ENCODE peak calls at places on chromosomes 1 and 21, in ten cellular contexts. I, H, E, K, S, D, J, G, Q and W are unnamed samples.

GRCh38 chr21:23936224-23936623 is 1671.1 kb downstream of the MRPL39 start:
- DNase-seq in I (no peak), S (no peak), J (peak), D (no peak), G (no peak), K (peak), Q (no peak), H (peak), E (no peak), W (no peak)

GRCh38 chr1:159783724-159784123 is 3.0 kb downstream of the DUSP23 start:
- DNase-seq in I (no peak), D (no peak), H (no peak), J (no peak), G (no peak), K (no peak), Q (no peak), S (no peak), E (no peak), W (no peak)

GRCh38 chr1:28553229-28553930 is 495 bp downstream of the TRNAU1AP start:
- DNase-seq in I (no peak), K (peak), S (peak), E (peak), D (no peak), H (peak), J (peak), G (no peak), Q (no peak), W (peak)

GRCh38 chr1:171221665-171222591 is 26.4 kb upstream of the FMO1 start:
- DNase-seq in Q (no peak), G (no peak), H (peak), D (no peak), E (no peak), J (no peak), S (no peak), I (no peak), K (peak), W (no peak)

GRCh38 chr1:2875677-2876531 is 74.4 kb upstream of the TTC34 start:
- DNase-seq in D (no peak), J (peak), E (no peak), K (no peak), G (no peak), H (peak), Q (no peak), S (no peak), I (no peak), W (peak)

GRCh38 chr1:37764888-37765441 is at the start of gene EPHA10:
- DNase-seq in I (no peak), E (no peak), J (peak), D (no peak), K (no peak), H (no peak), S (no peak), Q (no peak), G (no peak), W (no peak)

GRCh38 chr1:61050541-61051454 is 31.6 kb upstream of the NFIA start:
- DNase-seq in J (peak), E (no peak), G (no peak), K (no peak), Q (peak), D (no peak), I (no peak), S (no peak), H (peak), W (peak)

GRCh38 chr1:12067900-12068821 is 5.1 kb downstream of the TNFRSF8 start:
- DNase-seq in I (no peak), S (no peak), G (peak), H (peak), Q (no peak), J (no peak), D (no peak), E (peak), K (peak), W (no peak)

GRCh38 chr1:37471345-37472231 is 2.8 kb upstream of the ZC3H12A start:
- DNase-seq in K (peak), J (peak), Q (peak), E (no peak), H (peak), S (no peak), G (no peak), I (no peak), D (no peak), W (peak)

GRCh38 chr1:202244841-202245261 is 51.3 kb downstream of the LGR6 start:
- DNase-seq in J (no peak), D (no peak), E (no peak), K (no peak), I (no peak), Q (no peak), G (no peak), H (no peak), S (no peak), W (no peak)

GRCh38 chr1:205961970-205962820 is 18.9 kb upstream of the SLC26A9 start:
- DNase-seq in J (no peak), G (no peak), H (peak), E (no peak), I (no peak), S (no peak), Q (peak), K (peak), D (no peak), W (no peak)

GRCh38 chr1:7109901-7110300 is 324.6 kb downstream of the CAMTA1 start:
- DNase-seq in D (no peak), I (no peak), E (no peak), Q (no peak), J (no peak), G (no peak), K (no peak), H (no peak), S (no peak), W (no peak)

GRCh38 chr1:24724345-24725208 is 20.7 kb upstream of the CLIC4 start:
- DNase-seq in J (no peak), S (no peak), K (peak), H (peak), D (no peak), I (no peak), Q (peak), E (no peak), G (no peak), W (no peak)

GRCh38 chr1:208188607-208189006 is 55.6 kb downstream of the PLXNA2 start:
- DNase-seq in E (no peak), Q (no peak), K (no peak), D (no peak), H (no peak), G (no peak), I (no peak), J (no peak), S (no peak), W (no peak)

GRCh38 chr1:53683986-53684740 is 54.8 kb downstream of the GLIS1 start:
- DNase-seq in K (no peak), S (no peak), G (no peak), Q (no peak), E (no peak), D (no peak), I (no peak), J (no peak), H (no peak), W (no peak)

GRCh38 chr1:234734864-234735263 is 124.9 kb upstream of the IRF2BP2 start:
- DNase-seq in G (no peak), I (no peak), K (no peak), D (no peak), H (no peak), Q (no peak), S (no peak), E (no peak), J (no peak), W (no peak)

GRCh38 chr1:224168859-224169380 is 14.1 kb upstream of the DEGS1 start:
- DNase-seq in H (peak), G (no peak), J (no peak), K (peak), D (no peak), S (no peak), I (no peak), E (peak), Q (peak), W (no peak)

GRCh38 chr1:117173711-117174110 is 37.0 kb downstream of the VTCN1 start:
- DNase-seq in D (no peak), K (no peak), H (no peak), E (no peak), S (no peak), J (peak), I (no peak), Q (no peak), G (no peak), W (no peak)

GRCh38 chr1:6108937-6109636 is 63.4 kb downstream of the KCNAB2 start:
- DNase-seq in Q (no peak), I (no peak), H (peak), G (no peak), D (no peak), K (peak), J (peak), S (no peak), E (no peak), W (peak)

GRCh38 chr1:71294178-71294577 is 213.3 kb upstream of the ZRANB2 start:
- DNase-seq in E (no peak), S (no peak), I (no peak), J (no peak), D (no peak), K (peak), G (no peak), Q (no peak), H (peak), W (no peak)

GRCh38 chr1:164640673-164641352 is 81.8 kb downstream of the PBX1 start:
- DNase-seq in K (no peak), G (no peak), S (no peak), H (no peak), E (no peak), Q (peak), J (no peak), I (no peak), D (no peak), W (no peak)

GRCh38 chr1:30275926-30276736 is 447.3 kb downstream of the MATN1 start:
- DNase-seq in G (no peak), S (no peak), E (no peak), H (no peak), I (peak), J (no peak), D (peak), Q (no peak), K (no peak), W (no peak)

GRCh38 chr1:27719286-27720251 is 6.2 kb upstream of the FAM76A start:
- DNase-seq in S (no peak), I (no peak), G (no peak), J (peak), K (peak), Q (no peak), D (no peak), E (no peak), H (peak), W (no peak)

GRCh38 chr1:41492341-41492848 is 7.9 kb upstream of the EDN2 start:
- DNase-seq in H (peak), J (no peak), G (no peak), K (no peak), S (no peak), I (no peak), Q (no peak), D (no peak), E (no peak), W (peak)

GRCh38 chr1:162011337-162012012 is 12.2 kb downstream of the OLFML2B start:
- DNase-seq in D (no peak), E (no peak), Q (peak), G (no peak), J (no peak), S (no peak), H (no peak), I (no peak), K (peak), W (peak)

GRCh38 chr1:14190508-14190907 is 408.0 kb upstream of the KAZN start:
- DNase-seq in H (peak), Q (no peak), J (no peak), E (no peak), D (no peak), K (no peak), I (no peak), S (no peak), G (no peak), W (no peak)

GRCh38 chr21:44924611-44925010 is 3.9 kb upstream of the ITGB2 start:
- DNase-seq in J (no peak), E (no peak), G (no peak), Q (no peak), H (no peak), S (no peak), I (no peak), D (no peak), K (no peak), W (no peak)

GRCh38 chr1:108034396-108034795 is 69.4 kb upstream of the VAV3 start:
- DNase-seq in S (no peak), D (no peak), K (peak), I (no peak), G (no peak), E (no peak), H (no peak), J (no peak), Q (no peak), W (no peak)

GRCh38 chr1:9294440-9294773 is 1.7 kb downstream of the SPSB1 start:
- DNase-seq in D (no peak), S (no peak), J (no peak), H (peak), Q (peak), K (peak), E (no peak), G (no peak), I (no peak), W (peak)

GRCh38 chr1:166391677-166392076 is 224.9 kb upstream of the FAM78B start:
- DNase-seq in K (no peak), E (no peak), S (no peak), H (peak), I (no peak), Q (no peak), G (no peak), D (no peak), J (no peak), W (no peak)

GRCh38 chr1:3349161-3349967 is 105.1 kb upstream of the ARHGEF16 start:
- DNase-seq in S (no peak), E (no peak), D (no peak), G (no peak), Q (peak), J (no peak), H (no peak), K (no peak), I (no peak), W (no peak)

GRCh38 chr1:185998391-185998790 is 264.2 kb downstream of the HMCN1 start:
- DNase-seq in K (no peak), H (no peak), Q (no peak), S (no peak), G (no peak), D (no peak), E (no peak), J (no peak), I (no peak), W (no peak)

GRCh38 chr21:44910229-44911065 is 10.3 kb downstream of the ITGB2 start:
- DNase-seq in E (no peak), D (no peak), Q (no peak), H (no peak), I (no peak), G (no peak), K (no peak), S (no peak), J (no peak), W (no peak)

GRCh38 chr1:17564458-17565393 is 25.2 kb downstream of the ARHGEF10L start:
- DNase-seq in I (no peak), E (no peak), G (no peak), S (no peak), Q (no peak), J (no peak), H (no peak), D (no peak), K (no peak), W (peak)

GRCh38 chr1:84253891-84254290 is 47.6 kb upstream of the SAMD13 start:
- DNase-seq in I (no peak), J (no peak), Q (peak), K (peak), H (peak), S (no peak), D (no peak), G (peak), E (no peak), W (peak)

GRCh38 chr1:9715536-9716226 is 64.2 kb downstream of the PIK3CD start:
- DNase-seq in S (no peak), G (no peak), H (no peak), I (no peak), Q (no peak), J (no peak), D (peak), K (no peak), E (no peak), W (no peak)

GRCh38 chr1:206506803-206507394 is 432 bp upstream of the RASSF5 start:
- DNase-seq in G (no peak), J (peak), E (peak), Q (no peak), S (no peak), H (no peak), I (no peak), D (no peak), K (no peak), W (peak)

GRCh38 chr1:36118805-36119204 is 6.2 kb downstream of the COL8A2 start:
- DNase-seq in Q (no peak), J (no peak), D (no peak), I (no peak), H (no peak), G (no peak), E (no peak), K (no peak), S (no peak), W (no peak)

GRCh38 chr21:44765231-44766013 is 36.2 kb downstream of the UBE2G2 start:
- DNase-seq in J (peak), Q (no peak), D (peak), E (no peak), S (no peak), H (peak), K (no peak), I (no peak), G (no peak), W (no peak)

GRCh38 chr1:180935326-180936109 is 22.8 kb downstream of the KIAA1614 start:
- DNase-seq in H (no peak), E (peak), I (no peak), K (no peak), G (no peak), D (no peak), J (no peak), Q (no peak), S (no peak), W (peak)

GRCh38 chr1:180934563-180934962 is 21.9 kb downstream of the KIAA1614 start:
- DNase-seq in K (no peak), H (no peak), S (no peak), I (no peak), J (no peak), E (no peak), D (no peak), G (no peak), Q (no peak), W (no peak)

GRCh38 chr1:180932373-180932772 is 19.7 kb downstream of the KIAA1614 start:
- DNase-seq in E (no peak), J (no peak), H (no peak), Q (no peak), G (no peak), K (no peak), D (no peak), I (no peak), S (no peak), W (no peak)

GRCh38 chr1:180931529-180931928 is 18.8 kb downstream of the KIAA1614 start:
- DNase-seq in Q (no peak), D (no peak), J (no peak), G (no peak), K (no peak), S (no peak), E (no peak), I (no peak), H (no peak), W (no peak)

GRCh38 chr1:180933141-180933540 is 20.4 kb downstream of the KIAA1614 start:
- DNase-seq in Q (no peak), K (no peak), I (no peak), D (no peak), S (no peak), E (no peak), J (no peak), G (no peak), H (no peak), W (no peak)
- TF ChIP-seq CTCF in Q (no peak), K (no peak), I (no peak), D (no peak), S (no peak), E (no peak), J (no peak), G (peak), H (no peak), W (no peak)

DNA sequence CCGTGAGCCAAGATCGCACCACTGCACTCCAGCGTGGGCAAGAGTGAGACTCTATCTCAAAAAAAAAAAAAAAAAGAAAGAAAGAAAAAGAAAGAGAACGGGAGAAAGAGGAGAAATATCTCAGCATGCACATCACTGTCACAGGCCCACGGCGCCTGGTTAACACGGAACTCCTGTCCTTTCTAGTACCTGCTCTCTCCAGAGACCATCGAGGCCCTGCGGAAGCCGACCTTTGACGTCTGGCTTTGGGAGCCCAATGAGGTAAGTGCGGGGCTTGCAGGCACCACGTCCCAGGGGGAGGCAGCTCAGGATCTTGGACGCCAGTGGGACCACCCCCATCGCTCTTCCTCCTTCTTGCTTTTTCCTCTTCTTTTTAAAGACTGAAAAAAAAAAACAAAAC is 100.4 kb downstream of the PDE9A start:
- DNase-seq in K (no peak), D (no peak), S (no peak), E (no peak), G (no peak), H (no peak), I (no peak), Q (no peak), J (no peak), W (no peak)
- TF ChIP-seq CTCF in K (no peak), D (no peak), S (no peak), E (no peak), G (no peak), H (no peak), I (no peak), Q (no peak), J (no peak), W (no peak)

DNA sequence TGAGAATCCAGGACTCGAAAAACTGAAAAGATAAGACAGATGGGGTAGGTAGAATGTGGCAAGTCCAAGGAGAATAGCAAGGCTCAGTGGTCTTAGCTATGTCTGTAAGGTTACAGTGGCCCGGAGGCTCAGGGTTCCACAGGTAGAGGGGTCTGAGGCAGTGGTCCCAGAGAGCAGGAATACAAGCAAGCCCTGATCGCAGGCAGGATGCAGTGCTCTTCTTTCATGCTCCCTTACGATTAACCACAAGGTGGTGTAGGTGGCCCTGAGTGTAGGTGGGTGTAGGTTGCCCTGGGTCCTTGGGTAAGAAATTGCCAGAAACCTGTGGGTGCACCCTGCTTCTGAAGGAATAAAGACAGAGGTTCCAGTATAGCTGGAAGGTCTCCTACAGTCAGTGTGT is 99.1 kb upstream of the RAB3GAP2 start:
- DNase-seq in H (no peak), I (no peak), G (no peak), J (no peak), S (no peak), E (no peak), D (no peak), Q (no peak), K (no peak), W (no peak)
- TF ChIP-seq CTCF in H (no peak), I (no peak), G (no peak), J (no peak), S (no peak), E (peak), D (no peak), Q (no peak), K (no peak), W (no peak)

GRCh38 chr1:216310776-216311175 is 112.5 kb downstream of the USH2A start:
- DNase-seq in S (no peak), D (no peak), H (peak), Q (peak), I (no peak), K (peak), J (no peak), E (no peak), G (peak), W (no peak)

GRCh38 chr1:216303690-216304089 is 119.6 kb downstream of the USH2A start:
- DNase-seq in Q (no peak), K (no peak), S (no peak), D (no peak), E (no peak), G (no peak), J (no peak), I (no peak), H (no peak), W (no peak)

DNA sequence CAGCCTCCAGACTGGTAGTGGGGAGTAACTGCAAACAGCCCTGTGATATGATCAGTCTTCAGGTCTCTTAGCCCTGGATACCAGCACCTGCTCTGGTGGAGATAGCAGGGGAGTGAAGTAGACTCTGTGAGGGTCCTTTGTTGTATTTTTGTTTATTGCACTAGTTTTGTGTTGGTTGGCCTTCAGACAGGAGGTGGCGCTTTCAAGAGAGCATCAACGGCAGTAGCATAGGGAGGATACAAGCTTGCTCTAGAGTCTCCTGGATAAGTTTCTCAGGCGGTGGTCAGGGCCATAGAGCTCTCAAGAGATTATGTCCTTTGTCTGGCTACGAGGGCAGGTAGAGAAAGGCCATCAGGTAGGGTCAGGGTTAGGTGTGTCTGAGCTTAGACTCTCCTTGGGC is 116.4 kb downstream of the USH2A start:
- DNase-seq in D (no peak), J (no peak), E (no peak), H (no peak), K (no peak), Q (no peak), I (no peak), G (no peak), S (no peak), W (no peak)
- TF ChIP-seq CTCF in D (no peak), J (no peak), E (no peak), H (no peak), K (no peak), Q (no peak), I (no peak), G (no peak), S (no peak), W (no peak)